ENCODE peak calls at places on chromosomes 1 and 21, in seven cellular contexts. C is AG20443, L is glutamatergic neuron, M is heart left ventricle, U is caudate nucleus, R is NCI-H1417, G is NCI-H2171 treated with DMSO at 0.1 percent for 48 hours. O is an unnamed sample.

GRCh38 chr1:230422221-230422981 is 3.7 kb downstream of the PGBD5 start:
- DNase-seq in C (no peak), L (no peak), M (no peak), U (no peak), R (peak), G (peak), O (no peak)

GRCh38 chr1:56526571-56527174 is 52.7 kb downstream of the PLPP3 start:
- DNase-seq in C (no peak), L (no peak), M (no peak), U (no peak), R (no peak), G (peak), O (no peak)

GRCh38 chr1:186082235-186082937 is 292.7 kb downstream of the TPR start:
- DNase-seq in C (peak), L (peak), M (peak), U (peak), R (peak), G (peak), O (no peak)

GRCh38 chr1:22780696-22781095 is 70.1 kb downstream of the EPHB2 start:
- DNase-seq in C (peak), L (peak), M (no peak), U (no peak), R (peak), G (no peak), O (peak)

GRCh38 chr1:53639251-53639721 is 99.7 kb downstream of the GLIS1 start:
- DNase-seq in C (peak), L (no peak), M (no peak), U (no peak), R (peak), G (peak), O (no peak)

GRCh38 chr1:68229927-68230812 is 2.2 kb downstream of the WLS start:
- DNase-seq in C (no peak), L (peak), M (no peak), U (no peak), R (peak), G (no peak), O (peak)

GRCh38 chr1:7389786-7390603 is 381.1 kb upstream of the VAMP3 start:
- DNase-seq in C (no peak), L (no peak), M (peak), U (no peak), R (no peak), G (no peak), O (no peak)

GRCh38 chr1:68308034-68308433 is 75.7 kb upstream of the WLS start:
- DNase-seq in C (no peak), L (no peak), M (no peak), U (no peak), R (peak), G (no peak), O (no peak)

GRCh38 chr21:38954450-38955059 is 148.8 kb downstream of the ETS2 start:
- DNase-seq in C (no peak), L (no peak), M (no peak), U (no peak), R (peak), G (no peak), O (no peak)

GRCh38 chr1:101697057-101697456 is 299.7 kb downstream of the OLFM3 start:
- DNase-seq in C (no peak), L (no peak), M (no peak), U (no peak), R (peak), G (no peak), O (no peak)

GRCh38 chr1:51843948-51844347 is 34.6 kb downstream of the NRDC start:
- DNase-seq in C (no peak), L (no peak), M (no peak), U (no peak), R (no peak), G (no peak), O (no peak)

GRCh38 chr1:161304927-161305871 is 4.6 kb downstream of the MPZ start:
- DNase-seq in C (no peak), L (no peak), M (no peak), U (no peak), R (peak), G (no peak), O (no peak)

GRCh38 chr1:42730988-42731387 is 9.0 kb downstream of the CLDN19 start:
- DNase-seq in C (no peak), L (no peak), M (no peak), U (no peak), R (peak), G (no peak), O (peak)

GRCh38 chr1:177969825-177970371 is at the start of gene SEC16B:
- DNase-seq in C (no peak), L (no peak), M (no peak), U (no peak), R (no peak), G (no peak), O (no peak)

GRCh38 chr1:184535191-184535970 is 148.6 kb downstream of the C1orf21 start:
- DNase-seq in C (peak), L (no peak), M (no peak), U (no peak), R (no peak), G (no peak), O (peak)

GRCh38 chr1:6653651-6654290 is 29.1 kb downstream of the THAP3 start:
- DNase-seq in C (no peak), L (no peak), M (no peak), U (no peak), R (no peak), G (no peak), O (no peak)

GRCh38 chr1:231867607-231868006 is 241.0 kb downstream of the DISC1 start:
- DNase-seq in C (no peak), L (no peak), M (no peak), U (no peak), R (no peak), G (no peak), O (no peak)

GRCh38 chr21:45831991-45832740 is 149.4 kb upstream of the COL6A1 start:
- DNase-seq in C (no peak), L (no peak), M (no peak), U (no peak), R (no peak), G (no peak), O (peak)

GRCh38 chr1:109904105-109904817 is 6.4 kb upstream of the CSF1 start:
- DNase-seq in C (peak), L (no peak), M (no peak), U (peak), R (no peak), G (no peak), O (no peak)

GRCh38 chr1:155207578-155208405 is at the start of gene THBS3:
- DNase-seq in C (peak), L (peak), M (peak), U (peak), R (peak), G (peak), O (peak)

GRCh38 chr1:19370453-19371170 is 58.5 kb downstream of the SLC66A1 start:
- DNase-seq in C (no peak), L (no peak), M (no peak), U (no peak), R (no peak), G (no peak), O (no peak)

GRCh38 chr1:235648407-235648907 is 1.1 kb downstream of the GNG4 start:
- DNase-seq in C (no peak), L (peak), M (no peak), U (no peak), R (peak), G (peak), O (no peak)

GRCh38 chr1:79105499-79105898 is 99.0 kb upstream of the ADGRL4 start:
- DNase-seq in C (peak), L (no peak), M (no peak), U (no peak), R (no peak), G (no peak), O (peak)

GRCh38 chr21:38993561-38993960 is 187.8 kb downstream of the ETS2 start:
- DNase-seq in C (peak), L (no peak), M (peak), U (no peak), R (no peak), G (peak), O (peak)

GRCh38 chr1:43438576-43439120 is 15.1 kb downstream of the HYI start:
- DNase-seq in C (no peak), L (no peak), M (peak), U (no peak), R (no peak), G (no peak), O (no peak)

GRCh38 chr21:41927727-41928409 is 25.9 kb downstream of the C2CD2 start:
- DNase-seq in C (no peak), L (no peak), M (no peak), U (no peak), R (no peak), G (no peak), O (no peak)

GRCh38 chr1:5991784-5992033 is 516 bp downstream of the NPHP4 start:
- DNase-seq in C (peak), L (no peak), M (no peak), U (no peak), R (peak), G (peak), O (no peak)

GRCh38 chr1:243898278-243898677 is 48.2 kb upstream of the AKT3 start:
- DNase-seq in C (no peak), L (no peak), M (no peak), U (no peak), R (no peak), G (no peak), O (no peak)